ENCODE peak calls at places on chromosome 2, in five cellular contexts. One of them, this sample, is unnamed.

GRCh38 chr2:119545076-119545475 is 827 bp downstream of the CFAP221 start:
- DNase-seq in NCI-H2107: no peak
- DNase-seq in brain microvascular endothelial cell: no peak
- DNase-seq in ELR: no peak
- DNase-seq in stimulated activated CD4-positive, alpha-beta T cell treated with anti-CD3 and anti-CD28 coated beads, Interleukin-2, amount 100 ng/mL, for 48 hours: no peak
- DNase-seq in this sample: no peak

GRCh38 chr2:53356291-53356905 is 411.2 kb upstream of the CHAC2 start:
- DNase-seq in NCI-H2107: no peak
- DNase-seq in brain microvascular endothelial cell: no peak
- DNase-seq in ELR: no peak
- DNase-seq in stimulated activated CD4-positive, alpha-beta T cell treated with anti-CD3 and anti-CD28 coated beads, Interleukin-2, amount 100 ng/mL, for 48 hours: no peak
- DNase-seq in this sample: no peak

GRCh38 chr2:159072795-159073194 is 104.4 kb downstream of the TANC1 start:
- DNase-seq in NCI-H2107: no peak
- DNase-seq in brain microvascular endothelial cell: peak
- DNase-seq in ELR: peak
- DNase-seq in stimulated activated CD4-positive, alpha-beta T cell treated with anti-CD3 and anti-CD28 coated beads, Interleukin-2, amount 100 ng/mL, for 48 hours: no peak
- DNase-seq in this sample: no peak

GRCh38 chr2:59233910-59234309 is 992.8 kb upstream of the FANCL start:
- DNase-seq in stimulated activated CD4-positive, alpha-beta T cell treated with anti-CD3 and anti-CD28 coated beads, Interleukin-2, amount 100 ng/mL, for 48 hours: no peak
- DNase-seq in NCI-H2107: no peak
- DNase-seq in ELR: no peak
- DNase-seq in brain microvascular endothelial cell: no peak
- DNase-seq in this sample: no peak

GRCh38 chr2:172102858-172103359 is at the start of gene DLX2:
- DNase-seq in stimulated activated CD4-positive, alpha-beta T cell treated with anti-CD3 and anti-CD28 coated beads, Interleukin-2, amount 100 ng/mL, for 48 hours: peak
- DNase-seq in ELR: peak
- DNase-seq in brain microvascular endothelial cell: peak
- DNase-seq in NCI-H2107: peak
- DNase-seq in this sample: peak

GRCh38 chr2:220473611-220474010 is 846.2 kb downstream of the SLC4A3 start:
- DNase-seq in ELR: peak
- DNase-seq in brain microvascular endothelial cell: no peak
- DNase-seq in NCI-H2107: no peak
- DNase-seq in stimulated activated CD4-positive, alpha-beta T cell treated with anti-CD3 and anti-CD28 coated beads, Interleukin-2, amount 100 ng/mL, for 48 hours: no peak
- DNase-seq in this sample: no peak

GRCh38 chr2:233116946-233117345 is 56.8 kb downstream of the INPP5D start:
- DNase-seq in stimulated activated CD4-positive, alpha-beta T cell treated with anti-CD3 and anti-CD28 coated beads, Interleukin-2, amount 100 ng/mL, for 48 hours: no peak
- DNase-seq in brain microvascular endothelial cell: no peak
- DNase-seq in ELR: no peak
- DNase-seq in NCI-H2107: no peak
- DNase-seq in this sample: no peak

GRCh38 chr2:147214900-147215299 is 629.9 kb upstream of the ACVR2A start:
- DNase-seq in stimulated activated CD4-positive, alpha-beta T cell treated with anti-CD3 and anti-CD28 coated beads, Interleukin-2, amount 100 ng/mL, for 48 hours: no peak
- DNase-seq in ELR: no peak
- DNase-seq in brain microvascular endothelial cell: no peak
- DNase-seq in NCI-H2107: no peak
- DNase-seq in this sample: no peak

GRCh38 chr2:158539176-158539895 is 82.6 kb downstream of the PKP4 start:
- DNase-seq in NCI-H2107: no peak
- DNase-seq in ELR: peak
- DNase-seq in stimulated activated CD4-positive, alpha-beta T cell treated with anti-CD3 and anti-CD28 coated beads, Interleukin-2, amount 100 ng/mL, for 48 hours: no peak
- DNase-seq in brain microvascular endothelial cell: peak
- DNase-seq in this sample: no peak

GRCh38 chr2:147491491-147491890 is 353.3 kb upstream of the ACVR2A start:
- DNase-seq in ELR: no peak
- DNase-seq in NCI-H2107: no peak
- DNase-seq in brain microvascular endothelial cell: no peak
- DNase-seq in stimulated activated CD4-positive, alpha-beta T cell treated with anti-CD3 and anti-CD28 coated beads, Interleukin-2, amount 100 ng/mL, for 48 hours: no peak
- DNase-seq in this sample: no peak

GRCh38 chr2:206824219-206824618 is 58.8 kb downstream of the FASTKD2 start:
- DNase-seq in stimulated activated CD4-positive, alpha-beta T cell treated with anti-CD3 and anti-CD28 coated beads, Interleukin-2, amount 100 ng/mL, for 48 hours: no peak
- DNase-seq in ELR: no peak
- DNase-seq in brain microvascular endothelial cell: no peak
- DNase-seq in NCI-H2107: no peak
- DNase-seq in this sample: no peak

GRCh38 chr2:9391961-9392695 is 31.2 kb downstream of the ITGB1BP1 start:
- DNase-seq in brain microvascular endothelial cell: no peak
- DNase-seq in stimulated activated CD4-positive, alpha-beta T cell treated with anti-CD3 and anti-CD28 coated beads, Interleukin-2, amount 100 ng/mL, for 48 hours: no peak
- DNase-seq in ELR: no peak
- DNase-seq in NCI-H2107: no peak
- DNase-seq in this sample: no peak

GRCh38 chr2:231670892-231671616 is 37.3 kb upstream of the PTMA start:
- DNase-seq in brain microvascular endothelial cell: no peak
- DNase-seq in NCI-H2107: no peak
- DNase-seq in stimulated activated CD4-positive, alpha-beta T cell treated with anti-CD3 and anti-CD28 coated beads, Interleukin-2, amount 100 ng/mL, for 48 hours: no peak
- DNase-seq in ELR: peak
- DNase-seq in this sample: no peak

GRCh38 chr2:195657634-195658540 is 861 bp downstream of the SLC39A10 start:
- DNase-seq in ELR: peak
- DNase-seq in stimulated activated CD4-positive, alpha-beta T cell treated with anti-CD3 and anti-CD28 coated beads, Interleukin-2, amount 100 ng/mL, for 48 hours: peak
- DNase-seq in brain microvascular endothelial cell: peak
- DNase-seq in NCI-H2107: no peak
- DNase-seq in this sample: no peak

This sample was measured in NCI-H1436 treated with DMSO at 0.1 percent for 48 hours.